ENCODE peak calls at places on chromosomes 12 and 14, in seven cellular contexts. S, B, H, I, C, A and G are unnamed samples.

GRCh38 chr14:68922201-68922613 is 56.9 kb downstream of the ACTN1 start:
- ATAC-seq in S (no peak), B (peak; percentile 60), H (peak; percentile 47), I (no peak), C (peak; percentile 61), A (no peak), G (no peak)

GRCh38 chr14:101290681-101291080 is 270.6 kb upstream of the DIO3 start:
- ATAC-seq in S (no peak), B (no peak), H (no peak), I (no peak), C (no peak), A (no peak), G (no peak)

GRCh38 chr14:92105845-92106094 is 612 bp downstream of the ATXN3 start:
- ATAC-seq in S (peak; percentile 9), B (peak; percentile 75), H (peak; percentile 18), I (peak; percentile 7), C (peak; percentile 68), A (peak; percentile 46), G (peak; percentile 34)

GRCh38 chr14:78104655-78105054 is 65.5 kb upstream of the NRXN3 start:
- ATAC-seq in S (no peak), B (no peak), H (no peak), I (no peak), C (no peak), A (no peak), G (no peak)

GRCh38 chr14:72850360-72850759 is 43.5 kb downstream of the DPF3 start:
- ATAC-seq in S (no peak), B (no peak), H (no peak), I (no peak), C (no peak), A (no peak), G (no peak)

GRCh38 chr12:47779301-47779942 is 6.4 kb downstream of the SLC48A1 start:
- ATAC-seq in S (peak; percentile 75), B (peak; percentile 83), H (peak; percentile 92), I (peak; percentile 86), C (peak; percentile 80), A (peak; percentile 89), G (peak; percentile 74)

GRCh38 chr14:47442206-47442605 is 233.2 kb downstream of the MDGA2 start:
- ATAC-seq in S (no peak), B (no peak), H (no peak), I (no peak), C (no peak), A (no peak), G (peak; percentile 28)

GRCh38 chr12:46982629-46983392 is 96.6 kb upstream of the PCED1B start:
- ATAC-seq in S (no peak), B (no peak), H (no peak), I (no peak), C (no peak), A (peak; percentile 19), G (no peak)

GRCh38 chr14:93034671-93034994 is 81.1 kb downstream of the ITPK1 start:
- ATAC-seq in S (no peak), B (no peak), H (no peak), I (no peak), C (no peak), A (no peak), G (no peak)

GRCh38 chr12:110721570-110721969 is 21.1 kb downstream of the PPP1CC start:
- ATAC-seq in S (no peak), B (no peak), H (no peak), I (no peak), C (no peak), A (no peak), G (no peak)

GRCh38 chr14:99122521-99123125 is 149.4 kb downstream of the BCL11B start:
- ATAC-seq in S (no peak), B (no peak), H (no peak), I (no peak), C (no peak), A (no peak), G (no peak)

GRCh38 chr12:104055686-104056388 is 5.8 kb upstream of the GLT8D2 start:
- ATAC-seq in S (no peak), B (peak; percentile 94), H (peak; percentile 94), I (peak; percentile 98), C (peak; percentile 98), A (peak; percentile 91), G (peak; percentile 81)

GRCh38 chr14:67187826-67188225 is 1.4 kb upstream of the GARIN2 start:
- ATAC-seq in S (no peak), B (no peak), H (peak; percentile 74), I (no peak), C (no peak), A (peak; percentile 69), G (no peak)

GRCh38 chr12:82996168-82996812 is 309.6 kb downstream of the TMTC2 start:
- ATAC-seq in S (no peak), B (no peak), H (peak; percentile 96), I (peak; percentile 89), C (no peak), A (no peak), G (no peak)

GRCh38 chr12:105921872-105922669 is 216.7 kb downstream of the NUAK1 start:
- ATAC-seq in S (no peak), B (peak; percentile 87), H (no peak), I (no peak), C (peak; percentile 91), A (no peak), G (no peak)

GRCh38 chr14:30974628-30975027 is 50.8 kb upstream of the AP4S1 start:
- ATAC-seq in S (no peak), B (peak; percentile 42), H (no peak), I (no peak), C (peak; percentile 56), A (no peak), G (no peak)

GRCh38 chr12:69045430-69045829 is 112.5 kb upstream of the CPM start:
- ATAC-seq in S (no peak), B (no peak), H (no peak), I (no peak), C (no peak), A (no peak), G (no peak)

GRCh38 chr12:108299980-108300696 is 39.0 kb downstream of the CMKLR1 start:
- ATAC-seq in S (no peak), B (no peak), H (no peak), I (no peak), C (no peak), A (no peak), G (no peak)

DNA sequence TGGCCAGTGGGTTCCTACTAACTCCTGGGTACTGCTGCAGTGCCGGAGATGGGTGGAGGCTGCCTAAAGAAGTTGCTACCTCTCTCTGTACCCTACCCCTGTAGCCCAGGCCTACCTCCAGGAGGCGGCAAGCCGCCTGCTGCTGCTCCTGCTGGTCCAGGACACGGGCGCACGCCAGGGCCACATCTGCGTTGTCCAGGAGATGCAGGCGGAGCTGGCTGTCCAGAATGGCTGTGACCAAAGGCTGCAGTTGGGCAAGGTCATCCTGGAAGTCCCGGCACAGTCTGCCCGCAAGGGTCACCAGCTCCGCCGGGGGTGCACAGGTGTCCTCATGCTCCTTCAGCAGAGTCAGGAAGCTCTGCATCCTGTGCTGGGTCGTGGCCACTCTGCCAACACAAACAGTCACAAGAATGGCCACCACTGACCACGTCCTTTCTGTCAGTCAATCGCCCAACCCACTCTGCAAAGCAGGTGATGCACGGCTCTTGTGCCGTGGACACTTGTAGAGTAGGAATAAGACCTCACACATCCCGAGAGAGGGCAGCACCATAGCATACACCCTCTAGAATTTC is 1.6 kb downstream of the ANHX start:
- ATAC-seq in S (no peak), B (no peak), H (no peak), I (no peak), C (no peak), A (no peak), G (no peak)
- H3K9me3 ChIP-seq in S (no peaks in the 10 kb centered on the region), B (peaks cover 95% of the 10 kb centered on the region), H (no peaks in the 10 kb centered on the region), I (no peaks in the 10 kb centered on the region), C (peaks cover 7% of the 10 kb centered on the region), A (peaks cover 5% of the 10 kb centered on the region), G (no peaks in the 10 kb centered on the region)

DNA sequence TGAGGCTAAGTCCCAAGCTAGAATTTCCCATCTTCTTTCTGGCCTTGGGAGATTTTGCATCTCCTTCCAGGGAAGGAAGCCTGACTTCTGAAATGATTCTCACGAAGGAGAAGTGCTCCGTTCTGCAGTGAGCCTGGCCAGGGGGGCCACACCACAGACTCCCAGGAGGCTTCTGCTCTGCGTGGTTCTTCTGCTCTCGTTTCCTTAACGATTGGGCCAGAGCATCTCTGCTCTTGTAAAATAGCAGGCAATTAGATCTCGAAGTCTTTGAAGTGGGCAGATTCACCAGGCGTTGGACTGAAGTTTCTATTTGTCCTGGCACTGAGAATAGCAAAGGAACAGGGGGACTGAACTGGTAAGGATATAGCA is 6.7 kb upstream of the BATF start:
- ATAC-seq in S (no peak), B (peak; percentile 42), H (peak; percentile 52), I (no peak), C (peak; percentile 42), A (peak; percentile 37), G (no peak)
- H3K4me3 ChIP-seq in S (no peak overlapping the region), B (no peak overlapping the region), H (no peak overlapping the region), I (no peak overlapping the region), C (peak overlapping the region; percentile 28), A (peak overlapping the region; percentile 35), G (no peak overlapping the region)

GRCh38 chr12:130162771-130163460 is 652 bp downstream of the FZD10 start:
- ATAC-seq in S (no peak), B (no peak), H (peak; percentile 27), I (no peak), C (no peak), A (no peak), G (no peak)
- H3K9me3 ChIP-seq in S (no peaks in the 10 kb centered on the region), B (no peaks in the 10 kb centered on the region), H (no peaks in the 10 kb centered on the region), I (no peaks in the 10 kb centered on the region), C (no peaks in the 10 kb centered on the region), A (no peaks in the 10 kb centered on the region), G (no peaks in the 10 kb centered on the region)

GRCh38 chr12:1059162-1059561 is 68.1 kb downstream of the ERC1 start:
- ATAC-seq in S (no peak), B (no peak), H (no peak), I (no peak), C (no peak), A (no peak), G (no peak)
- H3K4me3 ChIP-seq in S (no peak overlapping the region), B (no peak overlapping the region), H (no peak overlapping the region), I (no peak overlapping the region), C (no peak overlapping the region), A (no peak overlapping the region), G (no peak overlapping the region)

DNA sequence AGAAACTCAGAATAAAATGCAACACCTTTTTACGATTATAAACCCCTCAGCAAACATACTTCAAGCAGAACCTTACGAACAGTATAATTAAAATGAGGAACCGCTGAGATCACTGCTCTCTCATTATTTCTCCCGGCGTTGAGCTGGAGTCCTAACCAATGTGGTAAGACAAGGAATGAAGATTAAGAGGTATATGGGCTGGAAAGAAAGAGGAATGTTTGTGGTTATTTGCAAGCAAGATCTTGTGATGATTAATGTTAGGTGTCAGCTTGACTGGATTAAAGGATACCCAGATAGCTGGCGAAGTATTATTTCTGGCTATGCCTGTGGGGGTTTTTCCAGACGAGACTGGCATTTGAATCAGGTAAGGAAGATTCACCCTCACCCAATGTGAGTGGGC is 10.3 kb upstream of the ZNF84 start:
- ATAC-seq in S (no peak), B (no peak), H (no peak), I (no peak), C (no peak), A (no peak), G (no peak)
- H3K9me3 ChIP-seq in S (peaks cover 1% of the 10 kb centered on the region), B (peaks cover 96% of the 10 kb centered on the region), H (no peaks in the 10 kb centered on the region), I (no peaks in the 10 kb centered on the region), C (peaks cover 52% of the 10 kb centered on the region), A (peaks cover 50% of the 10 kb centered on the region), G (peaks cover 76% of the 10 kb centered on the region)